ENCODE peak calls at places on chromosomes 3 and 15, in nine cellular contexts. Y, D, A, H, B, R, T, K and L are unnamed samples.

GRCh38 chr15:39624806-39625205 is 43.9 kb downstream of the THBS1 start:
- DNase-seq in Y (peak), D (no peak), A (no peak), H (peak), B (no peak), R (no peak), T (peak), K (no peak), L (peak)

GRCh38 chr3:156181509-156181908 is 61.1 kb downstream of the KCNAB1 start:
- DNase-seq in Y (peak), D (no peak), A (no peak), H (no peak), B (no peak), R (no peak), T (no peak), K (no peak), L (peak)

GRCh38 chr15:96337354-96337990 is 7.0 kb downstream of the NR2F2 start:
- DNase-seq in Y (peak), D (no peak), A (no peak), H (no peak), B (no peak), R (no peak), T (no peak), K (no peak), L (no peak)

GRCh38 chr3:133991209-133991608 is 38.5 kb downstream of the SLCO2A1 start:
- DNase-seq in Y (no peak), D (no peak), A (no peak), H (no peak), B (no peak), R (no peak), T (no peak), K (no peak), L (peak)

GRCh38 chr3:7445331-7445730 is 584.4 kb downstream of the GRM7 start:
- DNase-seq in Y (no peak), D (no peak), A (no peak), H (no peak), B (no peak), R (no peak), T (no peak), K (no peak), L (no peak)

GRCh38 chr15:90413411-90414379 is 25.7 kb downstream of the IQGAP1 start:
- DNase-seq in Y (peak), D (no peak), A (no peak), H (no peak), B (no peak), R (no peak), T (peak), K (no peak), L (peak)

GRCh38 chr3:42300013-42300412 is 34.0 kb upstream of the CCK start:
- DNase-seq in Y (peak), D (no peak), A (peak), H (no peak), B (no peak), R (no peak), T (peak), K (no peak), L (peak)

GRCh38 chr15:70323111-70323851 is 225.6 kb upstream of the TLE3 start:
- DNase-seq in Y (peak), D (peak), A (peak), H (no peak), B (no peak), R (no peak), T (no peak), K (no peak), L (peak)

GRCh38 chr15:83010709-83011270 is 649 bp downstream of the C15orf40 start:
- DNase-seq in Y (peak), D (peak), A (peak), H (peak), B (peak), R (peak), T (peak), K (peak), L (peak)

GRCh38 chr3:180330440-180330839 is 271.5 kb upstream of the TTC14 start:
- DNase-seq in Y (no peak), D (no peak), A (no peak), H (no peak), B (no peak), R (no peak), T (no peak), K (no peak), L (no peak)

GRCh38 chr3:113240841-113241240 is 29.5 kb downstream of the BOC start:
- DNase-seq in Y (no peak), D (no peak), A (no peak), H (no peak), B (no peak), R (no peak), T (no peak), K (no peak), L (no peak)

GRCh38 chr3:37904614-37905047 is 43.0 kb downstream of the CTDSPL start:
- DNase-seq in Y (peak), D (no peak), A (no peak), H (no peak), B (no peak), R (no peak), T (no peak), K (no peak), L (peak)

GRCh38 chr3:142935963-142936362 is 27.5 kb downstream of the PAQR9 start:
- DNase-seq in Y (no peak), D (no peak), A (no peak), H (no peak), B (no peak), R (no peak), T (no peak), K (peak), L (no peak)

GRCh38 chr3:14231998-14232501 is 53.4 kb downstream of the LSM3 start:
- DNase-seq in Y (no peak), D (no peak), A (no peak), H (no peak), B (no peak), R (no peak), T (peak), K (no peak), L (peak)

GRCh38 chr3:130905551-130905950 is 11.7 kb downstream of the ATP2C1 start:
- DNase-seq in Y (peak), D (no peak), A (no peak), H (no peak), B (no peak), R (no peak), T (peak), K (no peak), L (peak)

GRCh38 chr3:179322481-179323196 is at the start of gene ZNF639:
- DNase-seq in Y (peak), D (peak), A (peak), H (peak), B (peak), R (peak), T (peak), K (peak), L (peak)

GRCh38 chr3:47370887-47371697 is 9.7 kb upstream of the PTPN23 start:
- DNase-seq in Y (no peak), D (no peak), A (no peak), H (no peak), B (no peak), R (no peak), T (peak), K (no peak), L (peak)

GRCh38 chr3:168933614-168934013 is 729.9 kb downstream of the MECOM start:
- DNase-seq in Y (peak), D (no peak), A (no peak), H (no peak), B (no peak), R (no peak), T (peak), K (no peak), L (peak)

GRCh38 chr3:164416491-164417222 is 661.6 kb downstream of the SI start:
- DNase-seq in Y (peak), D (no peak), A (no peak), H (no peak), B (no peak), R (no peak), T (peak), K (no peak), L (no peak)

GRCh38 chr3:12239301-12239700 is 49.6 kb upstream of the PPARG start:
- DNase-seq in Y (no peak), D (no peak), A (no peak), H (no peak), B (no peak), R (no peak), T (no peak), K (no peak), L (no peak)

GRCh38 chr3:53247619-53248018 is 8.2 kb downstream of the TKT start:
- DNase-seq in Y (no peak), D (no peak), A (no peak), H (no peak), B (no peak), R (no peak), T (no peak), K (no peak), L (no peak)

GRCh38 chr15:93830221-93830765 is 401.1 kb upstream of the MCTP2 start:
- DNase-seq in Y (no peak), D (no peak), A (no peak), H (no peak), B (no peak), R (no peak), T (no peak), K (no peak), L (no peak)

GRCh38 chr3:25849641-25850040 is 59.8 kb downstream of the OXSM start:
- DNase-seq in Y (peak), D (no peak), A (no peak), H (no peak), B (no peak), R (no peak), T (peak), K (no peak), L (peak)

GRCh38 chr15:83716605-83717004 is 62.7 kb downstream of the ADAMTSL3 start:
- DNase-seq in Y (no peak), D (no peak), A (no peak), H (no peak), B (no peak), R (no peak), T (no peak), K (no peak), L (no peak)

GRCh38 chr3:155853214-155854146 is 747 bp downstream of the SLC33A1 start:
- DNase-seq in Y (peak), D (peak), A (peak), H (no peak), B (no peak), R (peak), T (peak), K (peak), L (peak)